ENCODE peak calls at places on chromosome 7, in seven cellular contexts. I, D, L, H, A, X and N are unnamed samples.

GRCh38 chr7:101108330-101108857 is 18.5 kb upstream of the SERPINE1 start:
- DNase-seq in D (peak), I (no peak), H (no peak), L (peak), A (no peak), X (no peak), N (no peak)

GRCh38 chr7:131284702-131285419 is 42.8 kb upstream of the MKLN1 start:
- DNase-seq in D (peak), L (no peak), X (no peak), H (peak), I (peak), A (peak), N (no peak)

GRCh38 chr7:92837214-92837749 is 909 bp upstream of the CDK6 start:
- DNase-seq in D (no peak), X (no peak), H (no peak), A (no peak), L (peak), I (no peak), N (no peak)

GRCh38 chr7:12570529-12571461 is at the start of gene SCIN:
- DNase-seq in H (peak), I (peak), D (peak), X (no peak), A (no peak), L (peak), N (peak)

GRCh38 chr7:5625938-5626337 is 155.5 kb downstream of the RNF216 start:
- DNase-seq in D (no peak), H (no peak), I (peak), X (no peak), L (no peak), A (no peak), N (no peak)

GRCh38 chr7:140640060-140640611 is 477 bp downstream of the DENND2A start:
- DNase-seq in H (no peak), D (peak), L (no peak), I (peak), A (no peak), X (no peak), N (peak)

GRCh38 chr7:31258391-31258790 is 82.1 kb downstream of the NEUROD6 start:
- DNase-seq in D (no peak), X (no peak), A (no peak), H (no peak), L (no peak), I (no peak), N (no peak)

GRCh38 chr7:92432299-92432946 is 14.9 kb upstream of the GATAD1 start:
- DNase-seq in L (no peak), A (no peak), X (no peak), I (no peak), H (no peak), D (no peak), N (no peak)

GRCh38 chr7:150324366-150324961 is 1.1 kb upstream of the ACTR3C start:
- DNase-seq in H (no peak), A (no peak), I (peak), X (no peak), L (no peak), D (no peak), N (no peak)

GRCh38 chr7:64795176-64795575 is 948 bp downstream of the ZNF138 start:
- DNase-seq in X (no peak), A (no peak), L (no peak), H (no peak), I (no peak), D (no peak), N (no peak)

GRCh38 chr7:64793106-64793755 is 997 bp upstream of the ZNF138 start:
- DNase-seq in A (no peak), X (no peak), H (no peak), L (no peak), D (no peak), I (no peak), N (no peak)

GRCh38 chr7:64794171-64794844 is at the start of gene ZNF138:
- DNase-seq in X (peak), L (peak), H (peak), I (peak), A (peak), D (peak), N (peak)
- TF ChIP-seq CTCF in X (no peak), L (no peak), H (no peak), I (peak), A (no peak), D (no peak), N (no peak)

GRCh38 chr7:136687693-136688322 is 180.6 kb upstream of the CHRM2 start:
- DNase-seq in H (no peak), L (peak), X (peak), D (no peak), I (peak), A (no peak), N (no peak)
- TF ChIP-seq CTCF in H (peak), L (peak), X (peak), D (peak), I (peak), A (no peak), N (peak)

GRCh38 chr7:27799212-27799611 is 59.2 kb downstream of the TAX1BP1 start:
- DNase-seq in D (no peak), A (no peak), H (no peak), I (no peak), X (no peak), L (no peak), N (no peak)
- TF ChIP-seq CTCF in D (no peak), A (no peak), H (no peak), I (no peak), X (no peak), L (no peak), N (no peak)

GRCh38 chr7:67890316-67890715 is 893.7 kb downstream of the TYW1 start:
- DNase-seq in I (no peak), X (no peak), D (no peak), A (no peak), L (no peak), H (no peak), N (no peak)
- TF ChIP-seq CTCF in I (no peak), X (no peak), D (no peak), A (no peak), L (no peak), H (no peak), N (no peak)

GRCh38 chr7:155762639-155763038 is 49.6 kb downstream of the SHH start:
- DNase-seq in X (no peak), I (no peak), H (no peak), A (no peak), D (no peak), L (no peak), N (no peak)
- TF ChIP-seq CTCF in X (no peak), I (no peak), H (no peak), A (no peak), D (no peak), L (no peak), N (no peak)

GRCh38 chr7:116579835-116580234 is 55.0 kb downstream of the CAV1 start:
- DNase-seq in A (no peak), I (no peak), H (no peak), X (no peak), L (no peak), D (no peak), N (no peak)

GRCh38 chr7:116576350-116577319 is 51.8 kb downstream of the CAV1 start:
- DNase-seq in L (peak), H (no peak), X (peak), I (peak), A (no peak), D (no peak), N (no peak)

GRCh38 chr7:116577320-116577871 is 52.6 kb downstream of the CAV1 start:
- DNase-seq in L (no peak), X (no peak), D (no peak), A (no peak), I (no peak), H (no peak), N (no peak)

GRCh38 chr7:116578526-116578925 is 53.7 kb downstream of the CAV1 start:
- DNase-seq in H (no peak), A (no peak), D (no peak), X (no peak), I (no peak), L (no peak), N (no peak)

GRCh38 chr7:116579322-116579721 is 54.5 kb downstream of the CAV1 start:
- DNase-seq in X (no peak), D (no peak), H (no peak), A (no peak), I (no peak), L (no peak), N (no peak)
- TF ChIP-seq CTCF in X (no peak), D (no peak), H (no peak), A (no peak), I (no peak), L (no peak), N (no peak)

DNA sequence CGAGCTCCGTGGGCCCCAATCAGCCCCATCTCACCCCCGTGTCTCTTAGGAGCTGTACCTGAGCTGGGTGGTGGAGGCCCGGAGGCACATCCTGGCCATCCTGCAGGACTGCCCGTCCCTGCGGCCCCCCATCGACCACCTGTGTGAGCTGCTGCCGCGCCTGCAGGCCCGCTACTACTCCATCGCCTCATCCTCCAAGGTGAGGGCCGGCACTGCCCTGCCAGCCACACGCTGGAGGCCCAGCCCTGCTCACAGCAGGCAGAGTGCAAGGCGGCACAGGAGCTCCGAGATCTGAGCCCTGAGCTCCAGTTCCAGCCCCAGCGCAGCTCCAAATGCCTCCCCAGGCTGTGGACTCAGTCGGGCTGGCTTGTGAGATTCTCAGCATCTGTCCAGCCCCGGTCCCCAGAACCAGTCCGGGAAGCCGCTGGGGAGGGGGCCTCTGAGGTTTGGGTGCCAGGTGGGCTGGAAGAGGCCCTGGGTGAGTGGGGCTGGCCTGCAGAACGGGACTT is 9.3 kb downstream of the TMEM120A start:
- DNase-seq in D (no peak), A (no peak), L (no peak), I (peak), H (no peak), X (no peak), N (no peak)
- TF ChIP-seq CTCF in D (no peak), A (no peak), L (no peak), I (no peak), H (no peak), X (no peak), N (no peak)

GRCh38 chr7:17530741-17531417 is 232.4 kb downstream of the AHR start:
- DNase-seq in D (no peak), H (no peak), X (no peak), A (no peak), L (peak), I (no peak), N (no peak)
- TF ChIP-seq CTCF in D (peak), H (no peak), X (no peak), A (no peak), L (peak), I (peak), N (no peak)

GRCh38 chr7:96225251-96225650 is 96.6 kb downstream of the SLC25A13 start:
- DNase-seq in A (no peak), I (no peak), L (no peak), H (no peak), X (no peak), D (no peak), N (no peak)

GRCh38 chr7:96221888-96222287 is 100.0 kb downstream of the SLC25A13 start:
- DNase-seq in X (no peak), H (no peak), A (no peak), D (no peak), L (no peak), I (no peak), N (no peak)

GRCh38 chr7:96228760-96229159 is 93.1 kb downstream of the SLC25A13 start:
- DNase-seq in D (no peak), X (no peak), A (no peak), L (no peak), H (no peak), I (no peak), N (no peak)

GRCh38 chr7:96224073-96224472 is 97.8 kb downstream of the SLC25A13 start:
- DNase-seq in D (no peak), L (no peak), X (no peak), I (no peak), H (no peak), A (no peak), N (no peak)

DNA sequence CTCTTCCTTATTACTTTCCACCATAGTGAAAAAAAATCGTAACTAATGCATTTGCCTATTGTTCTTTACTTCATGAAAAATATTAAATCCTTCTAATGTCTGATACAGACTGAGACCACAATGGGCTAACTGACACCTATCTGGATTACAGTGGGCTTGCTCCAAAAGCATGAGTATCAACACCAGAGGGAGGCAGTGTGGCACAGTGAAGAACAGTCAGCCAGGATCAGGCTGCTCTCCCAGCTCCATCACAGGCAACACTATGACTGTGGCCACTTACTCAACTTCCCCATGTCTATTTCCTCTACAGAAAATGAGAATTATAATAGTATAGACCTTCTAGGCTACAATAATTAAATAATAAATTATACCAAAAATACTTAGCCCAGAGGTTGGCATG is 97.2 kb downstream of the SLC25A13 start:
- DNase-seq in X (no peak), H (no peak), D (no peak), L (peak), A (no peak), I (no peak), N (peak)
- TF ChIP-seq CTCF in X (peak), H (no peak), D (peak), L (peak), A (no peak), I (peak), N (no peak)

GRCh38 chr7:13737563-13737962 is 251.9 kb downstream of the ETV1 start:
- DNase-seq in X (no peak), L (no peak), I (no peak), D (no peak), A (no peak), H (no peak), N (no peak)

GRCh38 chr7:13745530-13745929 is 243.9 kb downstream of the ETV1 start:
- DNase-seq in L (no peak), D (no peak), X (no peak), A (no peak), H (no peak), I (no peak), N (no peak)

GRCh38 chr7:13742126-13742525 is 247.3 kb downstream of the ETV1 start:
- DNase-seq in D (no peak), L (no peak), H (no peak), I (peak), X (no peak), A (no peak), N (no peak)

DNA sequence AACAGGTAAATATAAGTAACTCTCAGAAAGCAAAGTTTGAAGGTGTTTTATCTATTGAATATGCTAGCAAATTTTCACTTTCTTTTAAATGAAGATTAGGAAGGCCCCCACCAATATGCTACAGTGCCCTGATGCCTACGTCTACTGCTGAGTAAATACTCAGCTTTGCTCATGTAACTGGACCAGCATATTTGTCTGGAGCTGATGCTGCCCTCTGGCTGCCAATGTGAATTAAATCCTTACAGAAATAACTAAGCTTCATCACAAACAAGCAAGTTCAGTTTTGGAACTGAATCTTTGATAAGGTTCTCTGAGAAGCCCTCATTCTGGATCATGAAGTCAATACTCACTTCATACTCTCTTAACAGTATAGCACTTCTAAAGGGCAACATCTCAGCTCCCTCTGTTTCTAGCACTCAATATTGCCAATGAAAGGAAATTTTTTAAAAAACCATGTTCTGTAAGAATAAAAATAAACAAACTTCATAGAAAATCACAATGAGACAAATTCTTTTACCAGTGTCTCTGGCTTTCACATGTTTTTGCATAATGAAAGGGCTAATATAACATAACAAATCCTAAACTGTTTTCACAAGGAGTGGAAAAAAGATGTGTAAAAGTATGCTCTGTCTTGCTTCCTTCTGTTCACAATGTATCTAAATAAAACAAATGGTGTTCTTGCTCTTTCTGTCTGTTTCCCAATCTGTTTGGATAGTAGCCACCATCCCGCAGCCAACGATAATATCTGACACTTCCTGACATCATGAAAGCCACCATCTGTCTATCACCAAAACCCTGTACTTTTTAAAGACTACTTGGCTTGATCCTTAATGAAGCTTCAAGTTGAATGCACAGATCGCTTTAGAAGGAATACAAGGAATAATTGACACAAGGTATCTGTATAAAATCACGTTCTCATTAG is 246.5 kb downstream of the ETV1 start:
- DNase-seq in L (peak), A (no peak), H (no peak), D (no peak), I (peak), X (no peak), N (peak)
- TF ChIP-seq CTCF in L (no peak), A (no peak), H (peak), D (peak), I (peak), X (peak), N (peak)